ENCODE peak calls at places on chromosomes 7 and 10, in six cellular contexts. I is adipocyte; R is heart left ventricle; N is fibroblast of lung; K is CD8-positive, alpha-beta memory T cell; B is body of pancreas. T is an unnamed sample. For H3K4me1, the result is how much of the 10 kb centered on the place peaks cover.

GRCh38 chr10:72764151-72764550 is 72.2 kb downstream of the MCU start:
- DNase-seq in N (peak), R (no peak), B (no peak), K (no peak), I (peak), T (no peak)

GRCh38 chr10:124244256-124244877 is 151.0 kb upstream of the CHST15 start:
- DNase-seq in I (no peak), R (no peak), N (no peak), B (no peak), K (peak), T (no peak)

GRCh38 chr10:50624866-50625491 is 1.2 kb upstream of the SGMS1 start:
- DNase-seq in N (peak), B (no peak), I (peak), R (peak), K (peak), T (peak)

GRCh38 chr10:86872757-86873156 is 84.7 kb downstream of the MMRN2 start:
- DNase-seq in I (no peak), N (no peak), K (no peak), B (no peak), R (no peak), T (peak)

GRCh38 chr7:158085741-158086695 is 501.6 kb downstream of the PTPRN2 start:
- DNase-seq in N (no peak), B (no peak), I (no peak), R (no peak), K (no peak), T (no peak)

GRCh38 chr7:32119790-32120196 is 49.6 kb upstream of the PDE1C start:
- DNase-seq in R (no peak), B (no peak), K (no peak), I (no peak), N (no peak), T (no peak)

GRCh38 chr7:7834761-7835160 is 116.4 kb upstream of the RPA3 start:
- DNase-seq in I (no peak), K (no peak), N (no peak), R (no peak), B (no peak), T (no peak)

GRCh38 chr7:47392241-47392759 is 189.6 kb downstream of the TNS3 start:
- DNase-seq in B (peak), I (no peak), N (peak), K (no peak), R (peak), T (no peak)

GRCh38 chr10:95657250-95657649 is 739 bp upstream of the ALDH18A1 start:
- DNase-seq in N (no peak), R (no peak), I (no peak), K (no peak), B (no peak), T (no peak)

GRCh38 chr7:50706469-50706937 is 76.2 kb downstream of the GRB10 start:
- DNase-seq in K (no peak), B (no peak), N (no peak), R (no peak), I (no peak), T (no peak)

GRCh38 chr7:104978460-104978859 is 35.5 kb upstream of the KMT2E start:
- DNase-seq in K (no peak), N (peak), B (no peak), R (peak), I (no peak), T (no peak)

GRCh38 chr7:102927303-102927933 is 14.6 kb downstream of the LRRC17 start:
- DNase-seq in K (no peak), R (no peak), B (no peak), I (no peak), N (no peak), T (no peak)

GRCh38 chr10:61973169-61973568 is 71.7 kb downstream of the ARID5B start:
- DNase-seq in I (peak), B (no peak), R (no peak), N (peak), K (no peak), T (no peak)

GRCh38 chr7:144513332-144513731 is 109.8 kb upstream of the NOBOX start:
- DNase-seq in R (no peak), K (no peak), N (peak), B (no peak), I (no peak), T (no peak)

GRCh38 chr10:98415710-98416077 is 712 bp upstream of the PYROXD2 start:
- DNase-seq in B (no peak), I (peak), R (no peak), N (no peak), K (peak), T (no peak)

GRCh38 chr10:29317027-29317420 is 28.2 kb downstream of the LYZL1 start:
- DNase-seq in K (no peak), I (no peak), N (peak), R (no peak), B (no peak), T (no peak)

GRCh38 chr7:142760071-142760642 is 10.6 kb upstream of the PRSS2 start:
- DNase-seq in N (no peak), I (no peak), B (peak), K (no peak), R (no peak), T (no peak)

GRCh38 chr7:151080522-151081169 is at the start of gene FASTK:
- DNase-seq in I (peak), R (peak), N (peak), B (peak), K (peak), T (peak)

GRCh38 chr10:70726909-70727495 is 54.7 kb downstream of the ADAMTS14 start:
- DNase-seq in K (no peak), B (no peak), R (no peak), I (no peak), N (no peak), T (no peak)

GRCh38 chr10:11887381-11888227 is 64.4 kb downstream of the PROSER2 start:
- DNase-seq in B (no peak), K (no peak), R (no peak), N (no peak), I (no peak), T (no peak)

GRCh38 chr10:132712698-132713232 is 73.2 kb downstream of the NKX6-2 start:
- DNase-seq in R (no peak), B (no peak), I (no peak), N (no peak), K (peak), T (no peak)

GRCh38 chr7:155897758-155898386 is 85.6 kb upstream of the SHH start:
- DNase-seq in R (no peak), I (no peak), K (no peak), N (no peak), B (no peak), T (no peak)

GRCh38 chr7:51113962-51114361 is 202.6 kb downstream of the COBL start:
- DNase-seq in N (no peak), I (no peak), B (no peak), K (no peak), R (no peak), T (no peak)

GRCh38 chr10:44973323-44974081 is 5.1 kb downstream of the DEPP1 start:
- DNase-seq in R (no peak), I (no peak), K (no peak), B (no peak), N (no peak), T (peak)

GRCh38 chr7:98470131-98470985 is 69.5 kb upstream of the BAIAP2L1 start:
- DNase-seq in N (no peak), K (peak), I (peak), R (no peak), B (peak), T (peak)

GRCh38 chr10:131739201-131739600 is 161.6 kb upstream of the PPP2R2D start:
- DNase-seq in N (no peak), B (no peak), K (no peak), I (no peak), R (no peak), T (no peak)

GRCh38 chr7:107995184-107996071 is 7.5 kb downstream of the LAMB1 start:
- DNase-seq in N (peak), I (peak), R (peak), K (no peak), B (no peak), T (peak)

GRCh38 chr10:24759706-24760105 is 36.0 kb upstream of the ARHGAP21 start:
- DNase-seq in R (no peak), K (no peak), N (no peak), I (no peak), B (no peak), T (no peak)

GRCh38 chr10:45001382-45002148 is 842 bp downstream of the ZNF22 start:
- DNase-seq in I (peak), K (peak), R (peak), N (peak), B (peak), T (peak)

GRCh38 chr7:158353606-158354570 is 233.7 kb downstream of the PTPRN2 start:
- DNase-seq in I (no peak), B (no peak), K (no peak), N (no peak), R (no peak), T (no peak)

GRCh38 chr10:42996588-42996987 is 80.3 kb upstream of the RET start:
- DNase-seq in N (no peak), K (no peak), B (no peak), I (no peak), R (no peak), T (no peak)

GRCh38 chr10:101777857-101778145 is 1.9 kb upstream of the FGF8 start:
- DNase-seq in B (no peak), I (no peak), R (no peak), K (no peak), N (no peak), T (no peak)

GRCh38 chr10:132703305-132704007 is 82.5 kb downstream of the NKX6-2 start:
- DNase-seq in B (no peak), N (no peak), R (no peak), I (no peak), K (peak), T (no peak)

GRCh38 chr10:17989908-17990767 is 38.4 kb downstream of the SLC39A12 start:
- DNase-seq in K (no peak), I (peak), N (peak), R (no peak), B (no peak), T (no peak)

GRCh38 chr7:74030861-74031260 is 2.9 kb downstream of the ELN start:
- DNase-seq in I (no peak), B (no peak), N (no peak), K (no peak), R (no peak), T (no peak)
- H3K4me1 ChIP-seq in I (half or more), B (half or more), N (under half), K (under half), R (under half), T (under half)

DNA sequence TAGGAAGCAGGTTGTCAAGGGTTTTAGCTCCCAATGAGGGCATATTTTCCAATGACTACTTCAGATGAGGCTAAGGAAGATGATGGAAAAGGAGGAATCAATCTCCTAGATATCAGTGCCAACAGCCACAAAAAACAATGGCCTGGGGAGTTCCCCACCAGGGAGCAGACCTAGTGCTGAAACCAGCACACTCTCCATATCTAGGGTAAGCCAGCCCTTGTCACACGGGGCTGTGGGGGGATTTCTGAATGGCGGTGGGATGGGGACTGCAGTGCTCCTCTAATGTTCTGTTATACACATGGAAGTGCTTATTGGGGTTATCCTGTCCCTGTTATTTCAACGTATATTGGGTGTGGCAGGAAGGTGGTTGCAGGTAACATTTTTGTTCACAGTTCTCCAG is 18.5 kb downstream of the EPC1 start:
- DNase-seq in I (no peak), B (no peak), R (no peak), N (no peak), K (no peak), T (no peak)
- H3K4me1 ChIP-seq in I (half or more), B (half or more), R (under half), N (under half), K (half or more), T (half or more)

GRCh38 chr7:74032191-74032490 is 4.2 kb downstream of the ELN start:
- DNase-seq in R (peak), N (peak), B (peak), I (peak), K (no peak), T (peak)

GRCh38 chr7:74033372-74034311 is 5.7 kb downstream of the ELN start:
- DNase-seq in R (peak), B (peak), I (peak), N (peak), K (no peak), T (peak)

GRCh38 chr7:74029991-74030415 is 2.0 kb downstream of the ELN start:
- DNase-seq in R (no peak), B (no peak), N (no peak), I (no peak), K (no peak), T (peak)

GRCh38 chr7:74032624-74033371 is 4.8 kb downstream of the ELN start:
- DNase-seq in B (no peak), I (peak), R (no peak), N (no peak), K (no peak), T (no peak)

DNA sequence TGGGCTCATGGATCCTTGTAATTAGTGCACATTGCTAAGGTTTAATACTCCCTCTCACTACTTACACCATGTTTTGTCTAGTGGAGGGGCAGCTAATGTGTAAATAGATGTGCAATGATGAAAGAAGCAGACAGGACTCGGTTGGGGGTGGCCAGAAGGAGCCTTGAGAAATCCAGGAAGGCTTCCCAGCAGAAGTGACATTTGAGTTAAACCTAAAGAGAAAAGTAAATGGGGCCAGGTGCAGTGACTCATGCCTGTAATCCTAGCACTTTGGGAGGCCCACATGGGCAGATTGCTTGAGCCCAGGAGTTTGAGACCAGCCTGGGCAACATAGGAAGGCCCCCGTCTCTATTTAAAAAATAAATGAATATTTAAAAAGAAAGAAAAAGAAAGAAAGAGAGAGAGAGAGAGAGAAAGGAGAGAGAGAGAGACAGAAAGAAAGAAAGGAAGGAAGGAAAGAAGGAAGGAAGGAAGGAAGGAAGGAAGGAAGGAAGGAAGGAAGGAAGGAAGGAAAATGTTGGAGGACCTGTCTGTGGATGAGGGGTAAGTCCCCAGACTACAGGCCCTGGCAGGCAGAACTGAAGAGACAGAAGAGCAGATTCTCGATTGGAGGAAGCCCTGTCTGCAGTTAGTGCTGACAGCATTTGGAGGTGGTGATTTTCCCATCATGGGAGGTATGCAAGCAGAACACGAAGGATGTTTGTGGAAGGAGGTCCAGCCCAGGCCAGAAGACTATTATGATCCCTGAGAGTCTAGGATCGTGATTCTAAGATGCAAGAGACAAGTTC is 3.6 kb downstream of the ELN start:
- DNase-seq in B (no peak), I (no peak), N (no peak), R (no peak), K (no peak), T (no peak)
- H3K4me1 ChIP-seq in B (half or more), I (half or more), N (under half), R (under half), K (under half), T (under half)

DNA sequence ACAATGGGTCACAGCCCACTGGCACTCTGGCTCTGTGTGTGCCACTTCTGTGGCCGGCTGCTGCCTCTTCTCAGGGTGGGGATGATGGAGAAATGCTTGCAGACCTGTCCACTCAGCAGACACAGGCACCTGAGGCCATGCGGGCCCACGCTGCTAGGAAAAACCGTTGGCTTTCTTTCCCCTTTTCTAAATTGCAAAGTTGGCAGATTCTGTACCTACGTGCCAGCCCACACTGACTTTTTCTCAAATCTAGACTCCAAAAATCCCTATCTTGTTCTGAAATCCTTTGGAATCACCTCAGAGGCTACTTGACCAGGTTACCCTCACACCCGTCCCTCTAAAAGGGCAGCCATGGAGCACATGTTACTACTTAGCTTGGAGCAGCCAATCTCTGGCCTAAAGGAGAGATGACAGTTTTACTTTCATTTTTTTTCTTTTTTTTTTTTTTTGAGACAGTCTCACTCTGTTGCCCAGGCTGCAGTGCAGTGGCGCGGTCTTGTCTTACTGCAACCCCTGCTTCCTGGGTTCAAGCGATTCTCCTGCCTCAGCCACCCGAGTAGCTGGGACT is 99.4 kb downstream of the RNF216 start:
- DNase-seq in R (no peak), N (no peak), I (no peak), B (no peak), K (no peak), T (no peak)
- H3K4me1 ChIP-seq in R (under half), N (under half), I (under half), B (under half), K (under half), T (under half)

GRCh38 chr7:1396195-1396594 is 63.1 kb downstream of the MICALL2 start:
- DNase-seq in I (no peak), K (no peak), R (no peak), N (no peak), B (no peak), T (no peak)
- H3K4me1 ChIP-seq in I (under half), K (under half), R (under half), N (under half), B (under half), T (under half)

GRCh38 chr10:97016728-97017473 is 168.9 kb downstream of the SLIT1 start:
- DNase-seq in N (no peak), R (no peak), B (no peak), K (no peak), I (no peak), T (no peak)

GRCh38 chr10:97019213-97019844 is 166.4 kb downstream of the SLIT1 start:
- DNase-seq in K (no peak), R (no peak), B (no peak), N (no peak), I (no peak), T (no peak)

GRCh38 chr10:97020452-97021400 is 165.0 kb downstream of the SLIT1 start:
- DNase-seq in N (no peak), I (no peak), K (no peak), R (peak), B (peak), T (no peak)

GRCh38 chr10:97017474-97017903 is 168.3 kb downstream of the SLIT1 start:
- DNase-seq in K (no peak), B (no peak), I (no peak), R (no peak), N (no peak), T (no peak)

DNA sequence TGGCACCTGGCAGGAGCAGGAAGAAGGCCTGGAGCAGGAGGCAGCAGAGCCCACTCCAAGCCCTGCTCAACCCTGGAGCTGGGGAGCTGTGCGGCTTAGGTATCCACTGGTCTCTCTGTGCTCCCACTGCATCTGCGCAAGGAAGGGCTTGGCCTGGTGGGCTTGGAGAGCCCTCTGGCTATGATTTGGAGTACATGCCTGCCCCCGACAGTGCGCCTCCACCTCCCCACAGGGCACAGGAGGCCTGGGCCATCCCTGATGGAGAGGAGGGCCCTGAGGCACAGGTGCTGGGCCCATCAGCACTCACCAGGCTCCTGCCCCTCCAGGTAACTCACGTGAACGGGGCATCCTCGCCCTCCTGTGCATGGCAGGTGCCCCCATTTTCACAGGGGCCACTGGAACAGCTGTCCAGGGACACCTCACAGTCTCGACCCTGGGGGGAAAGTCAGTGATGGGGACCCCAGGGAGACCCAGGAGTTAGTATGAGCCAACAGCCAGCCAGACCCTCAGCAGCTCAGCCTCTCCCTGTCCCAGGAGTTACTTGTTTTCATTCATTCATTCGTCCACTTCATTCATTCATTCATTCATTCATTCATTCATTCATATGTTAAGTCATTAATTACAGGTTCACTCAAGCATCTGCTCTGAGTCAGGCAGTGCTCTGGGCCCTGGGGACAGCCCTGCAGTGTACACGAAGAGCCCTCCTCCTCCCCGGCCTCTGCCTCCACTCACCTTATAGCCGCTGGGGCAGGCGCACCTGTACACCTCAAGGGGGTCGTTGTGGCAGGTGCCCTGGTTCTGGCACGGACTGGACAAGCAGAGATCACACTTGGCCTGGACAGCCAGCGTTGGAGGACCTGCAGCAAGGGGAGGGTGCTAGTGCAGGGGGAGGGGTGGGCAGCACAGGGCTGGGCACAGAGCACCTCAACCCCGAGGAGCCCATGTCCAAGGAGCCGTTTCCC is 167.2 kb downstream of the SLIT1 start:
- DNase-seq in K (no peak), B (no peak), I (no peak), N (no peak), R (no peak), T (no peak)
- H3K4me1 ChIP-seq in K (under half), B (under half), I (under half), N (under half), R (under half), T (under half)

GRCh38 chr7:154789404-154789803 is 213.5 kb downstream of the PAXIP1 start:
- DNase-seq in K (no peak), R (no peak), N (no peak), B (no peak), I (no peak), T (peak)
- H3K4me1 ChIP-seq in K (under half), R (under half), N (under half), B (under half), I (under half), T (under half)

T was measured in thyroid gland.